ENCODE peak calls at places on chromosomes 4 and X, in six cellular contexts. One of them, this sample, is unnamed.
A peak's percentile ranks its signal among the peaks of the same experiment; 100 is the strongest.

GRCh38 chrX:109472939-109473713 is 8.8 kb downstream of the GUCY2F start:
- DNase-seq in fibroblast of lung: peak; percentile 69
- DNase-seq in GM23248: peak; percentile 66
- DNase-seq in hepatocyte: peak; percentile 38
- DNase-seq in IMR-90: peak; percentile 31
- DNase-seq in HCT116: peak; percentile 27
- DNase-seq in this sample: peak; percentile 42

GRCh38 chrX:49165901-49166881 is 3.6 kb downstream of the MAGIX start:
- DNase-seq in fibroblast of lung: peak; percentile 76
- DNase-seq in GM23248: peak; percentile 17
- DNase-seq in hepatocyte: peak; percentile 88
- DNase-seq in IMR-90: peak; percentile 61
- DNase-seq in HCT116: peak; percentile 85
- DNase-seq in this sample: peak; percentile 74

GRCh38 chr4:111483375-111484169 is 661.7 kb upstream of the FAM241A start:
- DNase-seq in fibroblast of lung: no peak
- DNase-seq in GM23248: no peak
- DNase-seq in hepatocyte: no peak
- DNase-seq in IMR-90: no peak
- DNase-seq in HCT116: no peak
- DNase-seq in this sample: no peak

GRCh38 chr4:2887343-2887742 is 43.7 kb downstream of the ADD1 start:
- DNase-seq in fibroblast of lung: no peak
- DNase-seq in GM23248: no peak
- DNase-seq in hepatocyte: no peak
- DNase-seq in IMR-90: no peak
- DNase-seq in HCT116: no peak
- DNase-seq in this sample: no peak

GRCh38 chr4:8440491-8441311 is at the start of the genes ACOX3 and TRMT44:
- DNase-seq in fibroblast of lung: peak; percentile 89
- DNase-seq in GM23248: peak; percentile 93
- DNase-seq in hepatocyte: peak; percentile 95
- DNase-seq in IMR-90: peak; percentile 88
- DNase-seq in HCT116: peak; percentile 78
- DNase-seq in this sample: peak; percentile 93

GRCh38 chr4:3291411-3291968 is 1.3 kb upstream of the RGS12 start:
- DNase-seq in fibroblast of lung: no peak
- DNase-seq in GM23248: no peak
- DNase-seq in hepatocyte: peak; percentile 40
- DNase-seq in IMR-90: no peak
- DNase-seq in HCT116: no peak
- DNase-seq in this sample: peak; percentile 1

GRCh38 chr4:166140951-166141350 is 267.9 kb downstream of the TLL1 start:
- DNase-seq in fibroblast of lung: no peak
- DNase-seq in GM23248: no peak
- DNase-seq in hepatocyte: no peak
- DNase-seq in IMR-90: no peak
- DNase-seq in HCT116: no peak
- DNase-seq in this sample: no peak

GRCh38 chr4:126124817-126125216 is 810.1 kb downstream of the FAT4 start:
- DNase-seq in fibroblast of lung: no peak
- DNase-seq in GM23248: no peak
- DNase-seq in hepatocyte: no peak
- DNase-seq in IMR-90: no peak
- DNase-seq in HCT116: no peak
- DNase-seq in this sample: no peak

GRCh38 chr4:66000500-66001117 is 330.3 kb upstream of the EPHA5 start:
- DNase-seq in fibroblast of lung: peak; percentile 56
- DNase-seq in GM23248: no peak
- DNase-seq in hepatocyte: no peak
- DNase-seq in IMR-90: no peak
- DNase-seq in HCT116: no peak
- DNase-seq in this sample: no peak

GRCh38 chrX:11953615-11954014 is 184.7 kb upstream of the FRMPD4 start:
- DNase-seq in fibroblast of lung: peak; percentile 94
- DNase-seq in GM23248: peak; percentile 41
- DNase-seq in hepatocyte: peak; percentile 13
- DNase-seq in IMR-90: peak; percentile 86
- DNase-seq in HCT116: no peak
- DNase-seq in this sample: no peak

GRCh38 chr4:121189811-121190210 is 25.7 kb upstream of the TNIP3 start:
- DNase-seq in fibroblast of lung: no peak
- DNase-seq in GM23248: no peak
- DNase-seq in hepatocyte: no peak
- DNase-seq in IMR-90: no peak
- DNase-seq in HCT116: no peak
- DNase-seq in this sample: peak; percentile 94

GRCh38 chr4:67288964-67289363 is 256.3 kb downstream of the CENPC start:
- DNase-seq in fibroblast of lung: peak; percentile 1
- DNase-seq in GM23248: no peak
- DNase-seq in hepatocyte: peak; percentile 49
- DNase-seq in IMR-90: no peak
- DNase-seq in HCT116: no peak
- DNase-seq in this sample: peak; percentile 57

GRCh38 chrX:39907964-39908616 is 189.7 kb downstream of the BCOR start:
- DNase-seq in fibroblast of lung: peak; percentile 95
- DNase-seq in GM23248: peak; percentile 94
- DNase-seq in hepatocyte: peak; percentile 88
- DNase-seq in IMR-90: peak; percentile 95
- DNase-seq in HCT116: peak; percentile 53
- DNase-seq in this sample: no peak

GRCh38 chrX:40167240-40168182 is 69.8 kb upstream of the BCOR start:
- DNase-seq in fibroblast of lung: no peak
- DNase-seq in GM23248: peak; percentile 58
- DNase-seq in hepatocyte: peak; percentile 84
- DNase-seq in IMR-90: no peak
- DNase-seq in HCT116: no peak
- DNase-seq in this sample: no peak

GRCh38 chrX:110045988-110046387 is 43.1 kb downstream of the TMEM164 start:
- DNase-seq in fibroblast of lung: no peak
- DNase-seq in GM23248: no peak
- DNase-seq in hepatocyte: peak; percentile 28
- DNase-seq in IMR-90: no peak
- DNase-seq in HCT116: no peak
- DNase-seq in this sample: no peak

GRCh38 chr4:124199755-124200154 is 512.8 kb downstream of the ANKRD50 start:
- DNase-seq in fibroblast of lung: peak; percentile 73
- DNase-seq in GM23248: peak; percentile 65
- DNase-seq in hepatocyte: no peak
- DNase-seq in IMR-90: peak; percentile 66
- DNase-seq in HCT116: no peak
- DNase-seq in this sample: no peak

GRCh38 chr4:30720021-30720655 is at the start of gene PCDH7:
- DNase-seq in fibroblast of lung: peak; percentile 83
- DNase-seq in GM23248: peak; percentile 71
- DNase-seq in hepatocyte: peak; percentile 66
- DNase-seq in IMR-90: peak; percentile 73
- DNase-seq in HCT116: no peak
- DNase-seq in this sample: no peak

GRCh38 chrX:18984381-18985185 is 669 bp upstream of the PHKA2 start:
- DNase-seq in fibroblast of lung: peak; percentile 67
- DNase-seq in GM23248: peak; percentile 86
- DNase-seq in hepatocyte: peak; percentile 90
- DNase-seq in IMR-90: peak; percentile 52
- DNase-seq in HCT116: peak; percentile 62
- DNase-seq in this sample: peak; percentile 84

GRCh38 chr4:134345249-134345648 is 143.7 kb upstream of the PABPC4L start:
- DNase-seq in fibroblast of lung: peak; percentile 0
- DNase-seq in GM23248: no peak
- DNase-seq in hepatocyte: no peak
- DNase-seq in IMR-90: no peak
- DNase-seq in HCT116: no peak
- DNase-seq in this sample: no peak

GRCh38 chrX:69025802-69026301 is 139.4 kb downstream of the PJA1 start:
- DNase-seq in fibroblast of lung: peak; percentile 62
- DNase-seq in GM23248: peak; percentile 28
- DNase-seq in hepatocyte: no peak
- DNase-seq in IMR-90: peak; percentile 81
- DNase-seq in HCT116: no peak
- DNase-seq in this sample: no peak

GRCh38 chr4:183350317-183351071 is 28.3 kb upstream of the CLDN24 start:
- DNase-seq in fibroblast of lung: no peak
- DNase-seq in GM23248: peak; percentile 80
- DNase-seq in hepatocyte: no peak
- DNase-seq in IMR-90: no peak
- DNase-seq in HCT116: no peak
- DNase-seq in this sample: no peak

GRCh38 chr4:185033950-185034349 is 15.7 kb downstream of the HELT start:
- DNase-seq in fibroblast of lung: no peak
- DNase-seq in GM23248: no peak
- DNase-seq in hepatocyte: no peak
- DNase-seq in IMR-90: no peak
- DNase-seq in HCT116: no peak
- DNase-seq in this sample: no peak

GRCh38 chr4:57113870-57114269 is 3.7 kb upstream of the IGFBP7 start:
- DNase-seq in fibroblast of lung: no peak
- DNase-seq in GM23248: no peak
- DNase-seq in hepatocyte: no peak
- DNase-seq in IMR-90: no peak
- DNase-seq in HCT116: no peak
- DNase-seq in this sample: no peak

GRCh38 chrX:137749282-137749681 is 183.4 kb downstream of the ZIC3 start:
- DNase-seq in fibroblast of lung: no peak
- DNase-seq in GM23248: no peak
- DNase-seq in hepatocyte: no peak
- DNase-seq in IMR-90: no peak
- DNase-seq in HCT116: no peak
- DNase-seq in this sample: no peak

GRCh38 chr4:40238008-40238699 is 41.3 kb downstream of the RHOH start:
- DNase-seq in fibroblast of lung: no peak
- DNase-seq in GM23248: no peak
- DNase-seq in hepatocyte: no peak
- DNase-seq in IMR-90: no peak
- DNase-seq in HCT116: no peak
- DNase-seq in this sample: no peak

GRCh38 chr4:78569291-78569821 is 17.8 kb downstream of the ANXA3 start:
- DNase-seq in fibroblast of lung: peak; percentile 95
- DNase-seq in GM23248: peak; percentile 86
- DNase-seq in hepatocyte: peak; percentile 60
- DNase-seq in IMR-90: peak; percentile 82
- DNase-seq in HCT116: peak; percentile 87
- DNase-seq in this sample: no peak

GRCh38 chr4:13989496-13989895 is 362.0 kb upstream of the BOD1L1 start:
- DNase-seq in fibroblast of lung: peak; percentile 60
- DNase-seq in GM23248: peak; percentile 42
- DNase-seq in hepatocyte: no peak
- DNase-seq in IMR-90: no peak
- DNase-seq in HCT116: no peak
- DNase-seq in this sample: no peak

DNA sequence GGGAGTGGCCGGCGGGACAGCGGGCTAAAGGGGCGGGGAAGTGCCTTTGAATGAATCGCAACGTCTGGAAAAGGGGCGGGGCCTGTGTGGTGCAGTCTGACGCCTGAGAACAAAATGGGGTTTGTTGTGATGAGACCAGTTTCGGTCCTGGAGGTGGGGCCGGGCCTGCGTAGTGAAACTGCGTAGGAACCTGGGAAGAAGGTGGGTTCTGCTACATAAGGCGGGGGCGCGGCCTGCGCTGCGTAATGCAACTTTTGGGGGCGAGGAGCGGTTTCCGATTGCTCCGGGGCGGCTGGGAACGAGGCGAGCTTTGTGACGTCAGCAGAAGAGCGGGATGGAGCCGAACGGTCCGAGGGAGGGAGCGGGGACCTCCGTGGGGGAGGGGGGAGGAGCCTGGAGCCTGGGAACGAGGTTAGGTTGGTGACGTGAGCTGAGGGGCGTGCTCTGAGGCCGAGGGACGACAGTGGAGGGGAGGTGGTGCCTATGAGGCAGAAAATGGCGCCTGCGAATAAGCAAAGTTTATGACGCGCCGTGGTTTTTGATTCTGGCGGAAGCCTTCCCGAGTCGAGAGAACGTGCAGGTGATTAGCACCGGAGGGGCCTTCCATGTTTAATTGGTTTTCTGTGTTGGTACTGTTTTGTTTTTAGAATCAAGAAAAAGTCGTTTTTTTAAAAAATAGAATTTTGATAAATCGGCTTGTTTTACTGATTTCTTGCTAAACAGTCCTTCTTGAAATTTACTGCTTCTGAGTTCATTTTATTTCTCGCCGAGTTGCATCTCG is 714 bp downstream of the USP11 start:
- DNase-seq in fibroblast of lung: peak; percentile 97
- DNase-seq in GM23248: peak; percentile 96
- DNase-seq in hepatocyte: peak; percentile 100
- DNase-seq in IMR-90: peak; percentile 97
- DNase-seq in HCT116: peak; percentile 92
- DNase-seq in this sample: peak; percentile 96
- H2AFZ ChIP-seq in fibroblast of lung: no peak overlapping the region
- H2AFZ ChIP-seq in GM23248: no peak overlapping the region
- H2AFZ ChIP-seq in hepatocyte: peak overlapping the region; percentile 45
- H2AFZ ChIP-seq in IMR-90: peak overlapping the region; percentile 84
- H2AFZ ChIP-seq in HCT116: no peak overlapping the region
- H2AFZ ChIP-seq in this sample: peak overlapping the region; percentile 82

DNA sequence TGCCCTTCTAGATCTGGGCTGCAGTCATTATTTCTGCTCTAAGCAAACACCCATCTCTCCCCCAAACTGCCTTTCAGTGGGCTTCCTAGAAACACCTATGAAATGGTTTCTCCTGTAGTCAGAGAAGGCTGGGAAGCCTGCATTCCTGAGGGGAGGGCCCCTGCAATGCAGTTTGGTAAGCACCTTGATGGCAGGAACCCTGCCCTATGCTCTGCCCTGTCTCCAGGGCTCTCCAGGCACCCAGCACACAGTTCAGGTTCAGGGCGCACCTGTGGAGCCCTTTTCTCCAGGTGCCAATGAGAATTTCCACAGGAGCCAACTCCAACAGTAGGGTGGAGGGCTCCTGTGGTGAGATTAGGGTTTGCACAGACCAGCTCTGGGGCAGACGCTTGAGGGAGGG is 69.1 kb upstream of the FBXW7 start:
- DNase-seq in fibroblast of lung: no peak
- DNase-seq in GM23248: no peak
- DNase-seq in hepatocyte: no peak
- DNase-seq in IMR-90: no peak
- DNase-seq in HCT116: no peak
- DNase-seq in this sample: no peak
- H2AFZ ChIP-seq in fibroblast of lung: no peak overlapping the region
- H2AFZ ChIP-seq in GM23248: no peak overlapping the region
- H2AFZ ChIP-seq in hepatocyte: no peak overlapping the region
- H2AFZ ChIP-seq in IMR-90: no peak overlapping the region
- H2AFZ ChIP-seq in HCT116: no peak overlapping the region
- H2AFZ ChIP-seq in this sample: no peak overlapping the region

DNA sequence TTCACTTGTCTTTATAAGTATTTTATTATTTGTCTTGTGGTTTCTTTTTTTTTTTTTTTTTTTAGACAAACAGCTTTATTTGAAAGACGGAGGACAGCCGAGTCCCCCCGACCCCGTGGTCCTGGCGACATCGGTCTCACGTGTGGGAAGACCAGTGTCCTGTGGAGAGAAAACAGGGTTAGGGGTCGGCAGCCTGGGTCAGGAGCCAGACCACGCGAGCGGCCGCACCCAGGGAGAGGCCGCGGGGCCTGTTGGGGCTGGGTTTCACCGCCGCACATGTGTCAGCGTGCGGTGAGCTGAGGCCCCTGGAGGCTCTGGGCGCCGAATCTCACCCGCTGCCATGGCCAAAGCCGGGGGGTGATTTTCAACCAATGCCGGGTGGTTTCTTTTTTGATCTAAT is 17.8 kb upstream of the RAB33B start:
- DNase-seq in fibroblast of lung: no peak
- DNase-seq in GM23248: no peak
- DNase-seq in hepatocyte: no peak
- DNase-seq in IMR-90: no peak
- DNase-seq in HCT116: no peak
- DNase-seq in this sample: no peak
- H2AFZ ChIP-seq in fibroblast of lung: no peak overlapping the region
- H2AFZ ChIP-seq in GM23248: no peak overlapping the region
- H2AFZ ChIP-seq in hepatocyte: no peak overlapping the region
- H2AFZ ChIP-seq in IMR-90: no peak overlapping the region
- H2AFZ ChIP-seq in HCT116: no peak overlapping the region
- H2AFZ ChIP-seq in this sample: no peak overlapping the region

GRCh38 chrX:13383907-13384306 is 64.1 kb upstream of the ATXN3L start:
- DNase-seq in fibroblast of lung: no peak
- DNase-seq in GM23248: no peak
- DNase-seq in hepatocyte: no peak
- DNase-seq in IMR-90: no peak
- DNase-seq in HCT116: no peak
- DNase-seq in this sample: no peak
- H2AFZ ChIP-seq in fibroblast of lung: no peak overlapping the region
- H2AFZ ChIP-seq in GM23248: no peak overlapping the region
- H2AFZ ChIP-seq in hepatocyte: no peak overlapping the region
- H2AFZ ChIP-seq in IMR-90: no peak overlapping the region
- H2AFZ ChIP-seq in HCT116: no peak overlapping the region
- H2AFZ ChIP-seq in this sample: no peak overlapping the region